ENCODE peak calls at places on chromosomes 3 and 15, in seven cellular contexts. Q is bronchial epithelial cell, I is OCI-LY7, T is GM13976, L is brain microvascular endothelial cell, E is foreskin fibroblast, V is astrocyte. S is an unnamed sample.

GRCh38 chr15:65088643-65089021 is 12.1 kb downstream of the KBTBD13 start:
- DNase-seq in E (no peak), T (no peak), L (no peak), Q (no peak), I (no peak), V (no peak), S (no peak)

GRCh38 chr3:182911782-182912111 is 68.6 kb downstream of the DCUN1D1 start:
- DNase-seq in T (no peak), E (no peak), I (no peak), V (peak), Q (peak), L (no peak), S (peak)

GRCh38 chr3:49602877-49603411 is 48.7 kb downstream of the BSN start:
- DNase-seq in T (no peak), I (no peak), L (no peak), V (no peak), E (no peak), Q (peak), S (peak)

GRCh38 chr3:46537316-46537715 is 28.8 kb downstream of the LRRC2 start:
- DNase-seq in V (peak), I (no peak), E (peak), T (no peak), Q (no peak), L (no peak), S (no peak)

GRCh38 chr15:52005748-52006701 is 13.0 kb upstream of the MAPK6 start:
- DNase-seq in T (no peak), L (peak), V (peak), E (peak), Q (peak), I (no peak), S (peak)

GRCh38 chr15:88800026-88800425 is 3.2 kb upstream of the ACAN start:
- DNase-seq in Q (peak), T (no peak), E (peak), V (peak), L (peak), I (no peak), S (peak)

GRCh38 chr3:32937331-32937730 is 14.1 kb upstream of the CCR4 start:
- DNase-seq in E (no peak), T (no peak), I (no peak), Q (no peak), L (peak), V (no peak), S (no peak)

GRCh38 chr3:158763421-158763820 is 31.2 kb upstream of the RARRES1 start:
- DNase-seq in T (no peak), E (no peak), I (no peak), Q (no peak), V (no peak), L (no peak), S (no peak)

GRCh38 chr15:74200394-74200793 is 2.2 kb downstream of the STRA6 start:
- DNase-seq in Q (peak), L (peak), V (peak), T (no peak), E (peak), I (no peak), S (peak)

GRCh38 chr3:21954709-21955108 is 203.7 kb upstream of the ZNF385D start:
- DNase-seq in L (peak), T (no peak), Q (peak), I (no peak), E (peak), V (peak), S (peak)

DNA sequence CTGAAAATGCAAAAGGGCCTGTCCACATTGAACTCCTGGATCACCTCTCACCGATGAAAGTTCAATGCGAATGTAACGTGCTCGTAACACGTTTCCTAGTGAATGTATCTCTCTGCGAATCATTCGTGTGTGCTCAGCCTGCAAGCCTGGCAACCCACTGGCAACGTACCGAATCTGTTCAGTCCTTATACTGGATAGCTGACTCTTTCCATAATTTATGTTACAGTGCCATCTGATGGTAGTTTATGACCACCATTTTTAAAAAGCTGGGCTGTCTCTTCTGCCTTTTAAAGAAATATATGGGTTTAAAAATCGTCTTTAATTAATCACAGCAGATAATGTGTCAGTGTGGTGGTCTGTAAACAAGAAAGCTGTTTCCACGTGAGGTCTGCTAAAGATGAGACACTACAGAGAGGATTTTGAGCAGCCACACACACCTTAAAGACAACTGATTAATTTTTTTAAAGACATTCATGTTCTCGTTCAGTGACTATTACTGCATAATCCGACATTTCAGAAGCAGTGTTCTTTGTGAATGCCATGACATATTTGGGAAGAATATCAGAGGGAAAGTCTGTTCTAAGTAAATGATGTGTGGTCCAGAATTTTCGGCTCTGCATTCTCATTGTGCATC is 69.4 kb upstream of the FOXP1 start:
- DNase-seq in L (peak), E (peak), V (peak), Q (peak), T (peak), I (peak), S (peak)
- TF ChIP-seq CTCF in L (peak), E (peak), V (peak), Q (peak), T (peak), I (peak), S (peak)

GRCh38 chr3:142964150-142964498 is 650 bp upstream of the PAQR9 start:
- DNase-seq in T (no peak), L (no peak), I (no peak), V (peak), E (no peak), Q (no peak), S (no peak)

GRCh38 chr3:142962175-142962519 is 1.3 kb downstream of the PAQR9 start:
- DNase-seq in L (no peak), E (no peak), V (no peak), I (no peak), T (no peak), Q (no peak), S (no peak)

GRCh38 chr3:142962520-142963265 is 781 bp downstream of the PAQR9 start:
- DNase-seq in T (no peak), L (no peak), E (no peak), V (no peak), I (no peak), Q (no peak), S (no peak)

GRCh38 chr3:142961539-142961938 is 1.9 kb downstream of the PAQR9 start:
- DNase-seq in T (no peak), I (no peak), Q (no peak), V (no peak), E (no peak), L (no peak), S (no peak)

GRCh38 chr3:142963266-142964149 is at the start of gene PAQR9:
- DNase-seq in T (peak), V (peak), E (no peak), L (no peak), Q (no peak), I (no peak), S (no peak)
- TF ChIP-seq CTCF in T (no peak), V (no peak), E (no peak), L (no peak), Q (no peak), I (no peak), S (no peak)

GRCh38 chr3:39124876-39125836 is 17.7 kb downstream of the TTC21A start:
- DNase-seq in E (no peak), L (no peak), T (no peak), I (no peak), V (no peak), Q (peak), S (peak)
- TF ChIP-seq CTCF in E (peak), L (peak), T (no peak), I (peak), V (peak), Q (peak), S (no peak)

DNA sequence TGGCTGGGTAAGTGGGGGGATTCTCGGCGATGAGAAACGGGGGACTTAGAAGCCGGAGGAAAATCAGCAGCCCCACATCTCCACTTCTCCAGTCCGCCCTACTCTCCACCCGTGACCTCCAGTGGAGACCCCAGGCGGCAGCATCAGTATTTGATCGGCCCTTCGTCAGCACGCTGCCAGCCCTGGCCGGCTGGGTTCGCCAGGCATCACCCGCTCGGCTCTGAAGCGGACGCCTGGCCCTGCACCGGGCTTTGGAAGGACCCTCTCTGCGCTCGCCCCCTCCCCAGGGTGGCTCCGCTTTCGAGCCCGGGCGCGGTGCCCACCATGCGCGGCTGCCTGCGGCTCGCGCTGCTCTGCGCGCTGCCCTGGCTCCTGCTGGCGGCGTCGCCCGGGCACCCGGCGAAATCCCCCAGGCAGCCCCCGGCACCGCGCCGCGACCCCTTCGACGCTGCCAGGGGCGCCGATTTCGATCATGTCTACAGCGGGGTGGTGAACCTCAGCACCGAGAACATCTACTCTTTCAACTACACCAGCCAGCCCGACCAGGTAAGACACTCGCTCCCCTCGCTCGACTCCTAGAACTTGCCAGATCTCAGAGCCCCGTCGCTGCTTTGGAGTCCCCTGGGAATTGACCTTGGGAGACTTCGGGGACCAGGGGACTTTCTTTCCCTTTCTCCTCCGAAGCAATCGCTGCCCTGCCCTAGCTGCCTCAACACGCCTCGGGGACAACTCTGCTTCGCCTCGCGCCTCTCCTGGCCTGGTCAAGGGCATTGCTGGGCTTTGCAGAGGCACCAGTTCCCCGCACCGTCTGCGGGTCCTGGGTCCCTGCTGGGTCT is 561 bp downstream of the SIDT1 start:
- DNase-seq in E (no peak), T (peak), V (no peak), Q (no peak), I (peak), L (no peak), S (no peak)
- TF ChIP-seq CTCF in E (no peak), T (no peak), V (no peak), Q (peak), I (peak), L (no peak), S (no peak)